ENCODE peak calls at places on chromosomes 12 and 14, in ten cellular contexts. One of them, this sample, is unnamed.

GRCh38 chr12:93098077-93098476 is 169.0 kb upstream of the EEA1 start:
- DNase-seq in transverse colon: peak
- DNase-seq in tibial nerve: peak
- DNase-seq in ovary: peak
- DNase-seq in esophagus muscularis mucosa: no peak
- DNase-seq in sigmoid colon: no peak
- DNase-seq in HepG2: no peak
- DNase-seq in K562: peak
- DNase-seq in A549: peak
- DNase-seq in H1: no peak
- DNase-seq in this sample: peak

GRCh38 chr12:4164591-4165558 is 108.7 kb upstream of the CCND2 start:
- DNase-seq in transverse colon: peak
- DNase-seq in tibial nerve: no peak
- DNase-seq in ovary: no peak
- DNase-seq in esophagus muscularis mucosa: no peak
- DNase-seq in sigmoid colon: peak
- DNase-seq in HepG2: no peak
- DNase-seq in K562: no peak
- DNase-seq in A549: no peak
- DNase-seq in H1: peak
- DNase-seq in this sample: peak

GRCh38 chr12:65956056-65956738 is 131.9 kb downstream of the HMGA2 start:
- DNase-seq in transverse colon: no peak
- DNase-seq in tibial nerve: no peak
- DNase-seq in ovary: no peak
- DNase-seq in esophagus muscularis mucosa: no peak
- DNase-seq in sigmoid colon: no peak
- DNase-seq in HepG2: no peak
- DNase-seq in K562: no peak
- DNase-seq in A549: no peak
- DNase-seq in H1: no peak
- DNase-seq in this sample: no peak

GRCh38 chr12:107148105-107148504 is 54.8 kb upstream of the CRY1 start:
- DNase-seq in transverse colon: no peak
- DNase-seq in tibial nerve: no peak
- DNase-seq in ovary: no peak
- DNase-seq in esophagus muscularis mucosa: no peak
- DNase-seq in sigmoid colon: no peak
- DNase-seq in HepG2: no peak
- DNase-seq in K562: no peak
- DNase-seq in A549: no peak
- DNase-seq in H1: no peak
- DNase-seq in this sample: no peak

GRCh38 chr12:128817115-128818015 is 6.4 kb downstream of the SLC15A4 start:
- DNase-seq in transverse colon: peak
- DNase-seq in tibial nerve: no peak
- DNase-seq in ovary: no peak
- DNase-seq in esophagus muscularis mucosa: no peak
- DNase-seq in sigmoid colon: peak
- DNase-seq in HepG2: no peak
- DNase-seq in K562: peak
- DNase-seq in A549: no peak
- DNase-seq in H1: no peak
- DNase-seq in this sample: peak

GRCh38 chr12:96401061-96401871 is 1.0 kb upstream of the CDK17 start:
- DNase-seq in transverse colon: peak
- DNase-seq in tibial nerve: no peak
- DNase-seq in ovary: no peak
- DNase-seq in esophagus muscularis mucosa: no peak
- DNase-seq in sigmoid colon: no peak
- DNase-seq in HepG2: peak
- DNase-seq in K562: peak
- DNase-seq in A549: peak
- DNase-seq in H1: no peak
- DNase-seq in this sample: no peak

GRCh38 chr12:79935624-79936040 is 735 bp upstream of the PPP1R12A start:
- DNase-seq in transverse colon: peak
- DNase-seq in tibial nerve: no peak
- DNase-seq in ovary: no peak
- DNase-seq in esophagus muscularis mucosa: no peak
- DNase-seq in sigmoid colon: no peak
- DNase-seq in HepG2: peak
- DNase-seq in K562: peak
- DNase-seq in A549: no peak
- DNase-seq in H1: no peak
- DNase-seq in this sample: no peak

GRCh38 chr14:81311128-81311527 is 89.0 kb downstream of the STON2 start:
- DNase-seq in transverse colon: no peak
- DNase-seq in tibial nerve: no peak
- DNase-seq in ovary: no peak
- DNase-seq in esophagus muscularis mucosa: no peak
- DNase-seq in sigmoid colon: no peak
- DNase-seq in HepG2: no peak
- DNase-seq in K562: no peak
- DNase-seq in A549: no peak
- DNase-seq in H1: no peak
- DNase-seq in this sample: no peak

GRCh38 chr14:38357557-38357956 is 101.7 kb upstream of the CLEC14A start:
- DNase-seq in transverse colon: no peak
- DNase-seq in tibial nerve: no peak
- DNase-seq in ovary: no peak
- DNase-seq in esophagus muscularis mucosa: no peak
- DNase-seq in sigmoid colon: no peak
- DNase-seq in HepG2: no peak
- DNase-seq in K562: no peak
- DNase-seq in A549: no peak
- DNase-seq in H1: no peak
- DNase-seq in this sample: no peak

GRCh38 chr12:54018608-54018984 is 9.6 kb upstream of the HOXC6 start:
- DNase-seq in transverse colon: no peak
- DNase-seq in tibial nerve: no peak
- DNase-seq in ovary: peak
- DNase-seq in esophagus muscularis mucosa: no peak
- DNase-seq in sigmoid colon: no peak
- DNase-seq in HepG2: no peak
- DNase-seq in K562: peak
- DNase-seq in A549: no peak
- DNase-seq in H1: no peak
- DNase-seq in this sample: no peak

GRCh38 chr14:69559581-69560011 is 15.1 kb downstream of the CCDC177 start:
- DNase-seq in transverse colon: no peak
- DNase-seq in tibial nerve: no peak
- DNase-seq in ovary: no peak
- DNase-seq in esophagus muscularis mucosa: no peak
- DNase-seq in sigmoid colon: no peak
- DNase-seq in HepG2: no peak
- DNase-seq in K562: no peak
- DNase-seq in A549: no peak
- DNase-seq in H1: no peak
- DNase-seq in this sample: no peak

GRCh38 chr12:106274575-106275081 is 26.8 kb upstream of the CKAP4 start:
- DNase-seq in transverse colon: no peak
- DNase-seq in tibial nerve: no peak
- DNase-seq in ovary: no peak
- DNase-seq in esophagus muscularis mucosa: no peak
- DNase-seq in sigmoid colon: no peak
- DNase-seq in HepG2: peak
- DNase-seq in K562: no peak
- DNase-seq in A549: peak
- DNase-seq in H1: no peak
- DNase-seq in this sample: peak

DNA sequence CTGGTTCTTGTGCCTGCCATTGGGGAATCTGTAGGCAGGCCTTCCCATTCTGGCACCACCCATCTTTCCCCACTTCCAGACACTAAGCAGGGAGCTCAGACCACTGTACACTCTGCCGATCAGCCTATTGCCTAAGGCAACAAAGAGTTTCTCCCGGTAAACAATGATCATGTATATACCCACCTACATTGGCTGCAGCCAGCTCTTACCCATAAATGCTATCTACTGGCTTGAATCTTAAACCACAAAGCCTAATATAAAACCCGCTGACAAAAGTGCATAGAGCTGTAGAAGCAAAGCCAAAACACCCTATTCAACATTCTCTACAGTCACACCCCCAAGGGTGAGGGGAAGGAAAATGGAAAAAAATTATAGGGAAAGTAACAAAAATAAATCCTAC is 20.8 kb upstream of the GLIPR1 start:
- DNase-seq in transverse colon: no peak
- DNase-seq in tibial nerve: no peak
- DNase-seq in ovary: no peak
- DNase-seq in esophagus muscularis mucosa: no peak
- DNase-seq in sigmoid colon: no peak
- DNase-seq in HepG2: no peak
- DNase-seq in K562: no peak
- DNase-seq in A549: no peak
- DNase-seq in H1: no peak
- DNase-seq in this sample: no peak
- TF ChIP-seq EP300 in transverse colon: no peak
- TF ChIP-seq EP300 in tibial nerve: no peak
- TF ChIP-seq EP300 in ovary: no peak
- TF ChIP-seq EP300 in esophagus muscularis mucosa: no peak
- TF ChIP-seq EP300 in sigmoid colon: no peak
- TF ChIP-seq EP300 in HepG2: no peak
- TF ChIP-seq EP300 in K562: no peak
- TF ChIP-seq EP300 in A549: no peak
- TF ChIP-seq EP300 in H1: no peak
- TF ChIP-seq EP300 in this sample: no peak

GRCh38 chr12:109092484-109093021 is 719 bp downstream of the ALKBH2 start:
- DNase-seq in transverse colon: no peak
- DNase-seq in tibial nerve: no peak
- DNase-seq in ovary: no peak
- DNase-seq in esophagus muscularis mucosa: no peak
- DNase-seq in sigmoid colon: no peak
- DNase-seq in HepG2: no peak
- DNase-seq in K562: peak
- DNase-seq in A549: no peak
- DNase-seq in H1: no peak
- DNase-seq in this sample: no peak
- H3K4me3 ChIP-seq in transverse colon: peak
- H3K4me3 ChIP-seq in tibial nerve: peak
- H3K4me3 ChIP-seq in ovary: peak
- H3K4me3 ChIP-seq in esophagus muscularis mucosa: peak
- H3K4me3 ChIP-seq in sigmoid colon: peak
- H3K4me3 ChIP-seq in HepG2: peak
- H3K4me3 ChIP-seq in K562: peak
- H3K4me3 ChIP-seq in A549: peak
- H3K4me3 ChIP-seq in H1: peak
- H3K4me3 ChIP-seq in this sample: peak

DNA sequence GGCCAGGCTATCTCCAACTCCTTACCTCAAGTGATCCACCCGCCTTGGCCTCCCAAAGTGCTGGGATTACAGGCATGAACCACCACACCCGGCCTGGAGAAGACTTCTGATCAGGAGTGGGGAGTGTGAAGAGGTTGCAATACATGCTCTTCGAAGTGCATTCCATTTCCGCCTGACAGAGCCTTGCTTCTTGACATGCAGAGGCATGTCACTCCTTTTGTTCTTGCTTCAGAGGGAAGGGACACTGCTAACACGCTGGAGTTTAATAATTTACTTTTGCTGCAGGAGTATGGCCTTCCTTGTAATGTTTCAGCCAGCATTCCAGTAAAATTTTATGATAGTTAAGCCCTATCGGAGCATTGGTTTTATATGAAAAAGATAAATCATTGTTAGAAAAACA is 74.9 kb downstream of the SLC25A47 start:
- DNase-seq in transverse colon: peak
- DNase-seq in tibial nerve: no peak
- DNase-seq in ovary: no peak
- DNase-seq in esophagus muscularis mucosa: no peak
- DNase-seq in sigmoid colon: no peak
- DNase-seq in HepG2: peak
- DNase-seq in K562: no peak
- DNase-seq in A549: peak
- DNase-seq in H1: no peak
- DNase-seq in this sample: no peak
- TF ChIP-seq EP300 in transverse colon: no peak
- TF ChIP-seq EP300 in tibial nerve: no peak
- TF ChIP-seq EP300 in ovary: no peak
- TF ChIP-seq EP300 in esophagus muscularis mucosa: no peak
- TF ChIP-seq EP300 in sigmoid colon: no peak
- TF ChIP-seq EP300 in HepG2: no peak
- TF ChIP-seq EP300 in K562: no peak
- TF ChIP-seq EP300 in A549: no peak
- TF ChIP-seq EP300 in H1: no peak
- TF ChIP-seq EP300 in this sample: no peak

DNA sequence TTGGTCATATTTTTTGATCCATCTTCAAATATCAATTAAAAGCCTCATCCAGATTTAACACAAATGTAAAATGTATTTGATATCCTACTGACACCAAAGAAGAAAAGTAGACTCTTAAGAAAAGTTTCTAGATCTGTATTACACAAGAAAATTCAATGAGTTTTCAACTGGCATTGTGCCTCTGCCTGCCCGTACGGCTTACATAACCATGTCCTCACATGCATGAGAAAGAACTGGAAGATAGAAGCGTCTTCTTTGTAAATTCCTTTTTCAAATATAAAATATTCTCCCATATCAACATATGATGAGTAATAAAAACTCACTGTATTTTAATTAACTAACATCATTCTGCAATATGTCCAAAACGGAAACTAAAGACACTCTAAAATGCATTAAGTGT is 7.2 kb downstream of the ANKS1B start:
- DNase-seq in transverse colon: no peak
- DNase-seq in tibial nerve: no peak
- DNase-seq in ovary: no peak
- DNase-seq in esophagus muscularis mucosa: no peak
- DNase-seq in sigmoid colon: no peak
- DNase-seq in HepG2: no peak
- DNase-seq in K562: no peak
- DNase-seq in A549: no peak
- DNase-seq in H1: no peak
- DNase-seq in this sample: no peak
- H3K4me3 ChIP-seq in transverse colon: no peak
- H3K4me3 ChIP-seq in tibial nerve: no peak
- H3K4me3 ChIP-seq in ovary: no peak
- H3K4me3 ChIP-seq in esophagus muscularis mucosa: no peak
- H3K4me3 ChIP-seq in sigmoid colon: no peak
- H3K4me3 ChIP-seq in HepG2: no peak
- H3K4me3 ChIP-seq in K562: no peak
- H3K4me3 ChIP-seq in A549: no peak
- H3K4me3 ChIP-seq in H1: no peak
- H3K4me3 ChIP-seq in this sample: no peak

DNA sequence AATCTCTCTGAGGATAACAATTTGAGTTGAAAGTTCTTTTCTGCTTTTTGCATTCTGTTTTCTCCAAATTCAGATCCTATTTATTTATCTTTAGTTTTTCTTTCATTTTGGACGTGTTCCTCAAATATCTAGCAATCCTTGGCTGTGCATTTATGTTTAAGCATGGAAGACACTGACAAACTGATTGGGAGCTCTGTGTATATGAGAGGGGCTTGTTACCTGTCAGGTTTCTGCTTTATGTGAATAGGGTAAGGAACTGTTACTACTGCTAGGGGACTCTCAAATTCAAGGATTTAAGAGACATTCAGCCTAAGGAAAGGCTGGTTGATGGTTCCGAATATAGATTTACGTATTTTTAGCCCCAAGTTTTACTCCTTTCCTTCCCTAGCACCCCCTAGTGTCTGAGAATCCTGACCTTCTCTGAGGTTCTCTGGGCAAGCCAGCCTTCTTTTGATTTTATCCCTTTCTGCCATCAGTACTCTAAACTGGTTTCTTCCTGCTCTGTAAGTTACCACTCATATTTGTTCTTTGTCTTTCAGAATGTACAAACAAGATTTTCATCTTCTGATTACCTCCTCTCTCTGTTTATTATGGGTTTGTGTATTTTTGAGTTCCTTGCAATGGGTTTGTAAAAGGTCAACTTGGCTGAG is 30.5 kb downstream of the YLPM1 start:
- DNase-seq in transverse colon: no peak
- DNase-seq in tibial nerve: no peak
- DNase-seq in ovary: no peak
- DNase-seq in esophagus muscularis mucosa: no peak
- DNase-seq in sigmoid colon: no peak
- DNase-seq in HepG2: no peak
- DNase-seq in K562: peak
- DNase-seq in A549: peak
- DNase-seq in H1: no peak
- DNase-seq in this sample: no peak
- TF ChIP-seq EP300 in transverse colon: no peak
- TF ChIP-seq EP300 in tibial nerve: no peak
- TF ChIP-seq EP300 in ovary: no peak
- TF ChIP-seq EP300 in esophagus muscularis mucosa: no peak
- TF ChIP-seq EP300 in sigmoid colon: no peak
- TF ChIP-seq EP300 in HepG2: no peak
- TF ChIP-seq EP300 in K562: no peak
- TF ChIP-seq EP300 in A549: no peak
- TF ChIP-seq EP300 in H1: no peak
- TF ChIP-seq EP300 in this sample: no peak